ENCODE peak calls at places on chromosomes 4 and X, in seven cellular contexts. E is A549, J is SK-N-SH, B is K562, D is H1, S is HepG2, H is GM12878. F is an unnamed sample.

GRCh38 chrX:34778961-34779360 is 121.9 kb upstream of the TMEM47 start:
- DNase-seq in E (no peak), J (no peak), B (no peak), D (no peak), S (no peak), H (no peak), F (peak)

GRCh38 chr4:157018920-157019490 is 47.4 kb upstream of the PDGFC start:
- DNase-seq in E (no peak), J (no peak), B (no peak), D (no peak), S (no peak), H (no peak), F (no peak)

GRCh38 chrX:134529481-134529880 is 69.5 kb downstream of the HPRT1 start:
- DNase-seq in E (no peak), J (no peak), B (no peak), D (no peak), S (no peak), H (no peak), F (no peak)

GRCh38 chr4:183571350-183572076 is 66.7 kb downstream of the ING2 start:
- DNase-seq in E (peak), J (peak), B (no peak), D (no peak), S (peak), H (no peak), F (peak)

GRCh38 chrX:130082244-130083106 is 27.8 kb downstream of the ELF4 start:
- DNase-seq in E (no peak), J (no peak), B (peak), D (no peak), S (no peak), H (no peak), F (no peak)

GRCh38 chr4:11869471-11869870 is 440.8 kb upstream of the HS3ST1 start:
- DNase-seq in E (no peak), J (no peak), B (no peak), D (no peak), S (no peak), H (no peak), F (no peak)

GRCh38 chrX:68234171-68234910 is 199.0 kb downstream of the OPHN1 start:
- DNase-seq in E (no peak), J (no peak), B (no peak), D (no peak), S (no peak), H (no peak), F (no peak)

GRCh38 chr4:146029939-146030710 is 91.5 kb upstream of the ZNF827 start:
- DNase-seq in E (no peak), J (no peak), B (no peak), D (no peak), S (no peak), H (peak), F (no peak)

GRCh38 chr4:87150498-87151261 is 69.7 kb downstream of the KLHL8 start:
- DNase-seq in E (peak), J (peak), B (peak), D (no peak), S (peak), H (peak), F (peak)

GRCh38 chrX:119983494-119983893 is 39.9 kb upstream of the NKAP start:
- DNase-seq in E (no peak), J (no peak), B (no peak), D (no peak), S (no peak), H (no peak), F (no peak)

GRCh38 chr4:153535735-153536494 is 69.8 kb downstream of the TMEM131L start:
- DNase-seq in E (no peak), J (no peak), B (no peak), D (peak), S (no peak), H (no peak), F (peak)

DNA sequence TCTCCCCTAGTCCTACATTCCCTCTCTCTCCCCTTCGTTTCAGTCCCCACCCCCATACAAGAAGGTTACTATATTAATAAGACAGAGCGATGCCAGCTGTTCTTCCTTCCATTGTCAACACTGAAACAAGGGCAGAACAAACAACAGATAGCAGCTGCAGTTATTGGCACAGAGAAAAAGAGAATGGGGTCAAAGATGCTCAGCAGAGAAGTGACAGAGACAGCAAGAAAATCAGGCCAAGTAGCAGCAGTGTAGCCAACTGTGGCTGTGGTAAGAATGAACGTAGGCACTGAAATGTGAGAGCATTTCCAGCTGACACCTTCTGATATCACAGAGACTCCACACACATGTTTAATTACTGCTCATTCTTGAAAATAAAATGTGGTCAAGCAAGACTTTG is 641.8 kb downstream of the FSTL5 start:
- DNase-seq in E (no peak), J (no peak), B (no peak), D (no peak), S (no peak), H (no peak), F (no peak)
- TF ChIP-seq RFX5 in E (no peak), J (no peak), B (no peak), D (no peak), S (no peak), H (no peak), F (no peak)

DNA sequence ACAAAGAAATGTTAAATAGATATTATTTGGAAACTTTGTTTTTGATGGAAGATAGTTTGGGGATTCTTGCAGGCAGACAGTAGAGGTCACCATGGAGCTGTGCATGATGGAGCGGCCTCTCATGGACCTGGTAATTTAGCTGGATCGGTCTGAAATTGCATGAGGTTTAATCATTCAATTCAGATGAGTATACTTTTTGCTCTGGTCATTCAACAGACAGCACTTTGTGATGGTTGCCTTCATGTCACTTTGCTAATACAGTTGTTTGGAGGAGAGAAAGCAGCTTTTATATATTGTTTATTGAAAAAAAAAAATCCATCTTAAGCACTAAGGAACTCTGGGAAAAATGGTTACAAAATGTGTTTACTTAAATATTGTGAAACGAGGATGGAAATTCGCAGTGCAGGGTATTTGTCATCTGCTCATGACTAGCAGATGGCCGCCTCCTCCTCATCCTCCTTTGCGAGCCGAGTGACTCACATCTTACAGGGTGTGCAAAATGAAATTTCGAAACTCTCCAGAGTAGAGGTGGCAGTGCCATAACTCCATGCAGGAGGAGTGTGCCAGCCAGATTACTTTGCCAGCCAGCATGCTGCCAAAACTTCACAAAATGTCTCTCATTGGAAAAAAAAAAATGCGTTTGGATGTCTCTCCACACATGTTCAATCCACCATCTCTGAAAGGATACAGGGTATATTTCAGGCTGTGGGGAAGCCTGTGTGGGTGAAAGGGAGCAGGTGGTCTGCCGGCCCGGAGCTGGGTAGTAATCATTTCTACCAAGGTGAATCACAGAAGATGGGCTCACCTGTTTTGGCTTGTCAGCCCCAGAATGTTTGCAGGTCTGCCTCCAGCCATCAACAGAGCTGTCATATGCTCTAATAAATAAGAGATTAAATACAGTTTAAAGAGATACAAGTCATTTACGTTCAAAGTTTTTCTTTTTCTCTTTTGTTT is 314.9 kb upstream of the DIPK2B start:
- DNase-seq in E (peak), J (peak), B (no peak), D (no peak), S (peak), H (no peak), F (peak)
- TF ChIP-seq RFX5 in E (no peak), J (no peak), B (no peak), D (no peak), S (no peak), H (no peak), F (no peak)

GRCh38 chr4:158051401-158052235 is 121.2 kb downstream of the GASK1B start:
- DNase-seq in E (peak), J (no peak), B (no peak), D (no peak), S (no peak), H (no peak), F (peak)

GRCh38 chr4:158053801-158054200 is 119.0 kb downstream of the GASK1B start:
- DNase-seq in E (no peak), J (no peak), B (no peak), D (no peak), S (no peak), H (no peak), F (no peak)

GRCh38 chr4:158053086-158053485 is 119.7 kb downstream of the GASK1B start:
- DNase-seq in E (no peak), J (no peak), B (no peak), D (no peak), S (no peak), H (no peak), F (no peak)

GRCh38 chr4:158056689-158057245 is 116.1 kb downstream of the GASK1B start:
- DNase-seq in E (no peak), J (no peak), B (no peak), D (no peak), S (no peak), H (no peak), F (no peak)

DNA sequence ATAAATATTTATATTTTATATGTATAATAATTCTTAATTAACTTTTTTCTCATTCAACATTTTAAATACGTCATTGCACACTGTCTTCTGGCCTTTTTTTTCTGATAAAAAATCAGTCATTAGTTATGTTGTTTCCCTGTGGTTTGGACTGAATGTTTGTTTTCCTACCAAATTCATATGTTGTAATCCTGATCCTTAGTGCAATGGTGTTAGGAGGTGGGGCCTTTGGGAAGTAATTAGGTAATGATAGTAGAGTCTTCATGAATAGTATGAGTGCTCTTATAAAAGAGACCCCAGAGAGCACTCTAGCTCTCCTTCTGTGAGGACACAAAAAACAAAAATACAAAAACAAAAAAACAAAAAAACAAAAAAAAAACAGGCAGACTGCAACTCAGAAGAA is 117.2 kb downstream of the GASK1B start:
- DNase-seq in E (no peak), J (no peak), B (no peak), D (no peak), S (no peak), H (no peak), F (no peak)
- TF ChIP-seq RFX5 in E (no peak), J (no peak), B (no peak), D (no peak), S (no peak), H (no peak), F (no peak)

GRCh38 chrX:154519389-154519788 is 3.4 kb upstream of the FAM3A start:
- DNase-seq in E (no peak), J (no peak), B (no peak), D (no peak), S (no peak), H (no peak), F (no peak)

GRCh38 chrX:154513662-154514204 is 2.3 kb downstream of the FAM3A start:
- DNase-seq in E (no peak), J (no peak), B (no peak), D (no peak), S (no peak), H (no peak), F (no peak)

GRCh38 chrX:154515803-154516654 is at the start of gene FAM3A:
- DNase-seq in E (peak), J (peak), B (peak), D (no peak), S (peak), H (peak), F (peak)

GRCh38 chrX:154517101-154517781 is 1.2 kb upstream of the FAM3A start:
- DNase-seq in E (no peak), J (no peak), B (no peak), D (no peak), S (peak), H (no peak), F (no peak)

DNA sequence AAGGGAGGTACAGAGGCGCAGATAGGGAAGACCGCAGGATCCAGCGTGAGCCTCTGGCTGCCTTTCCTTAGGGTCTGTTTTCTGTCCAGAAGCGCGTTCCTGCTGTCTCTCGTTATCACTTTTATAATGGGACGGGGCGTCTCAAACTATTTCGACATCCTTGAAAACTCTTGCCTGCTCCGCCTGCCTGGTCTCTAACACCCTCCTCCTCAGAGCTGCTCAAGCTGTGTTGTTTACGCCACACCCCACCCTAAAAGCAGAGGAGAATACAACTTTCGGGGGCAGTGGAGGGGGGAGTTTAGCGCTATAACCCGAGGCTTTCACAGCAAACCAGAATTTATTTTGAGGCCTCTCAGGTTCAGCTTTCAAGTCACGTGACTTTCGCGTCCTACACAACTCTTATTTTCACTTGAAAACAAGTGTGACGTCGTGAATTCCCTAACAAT is 646 bp upstream of the FAM3A start:
- DNase-seq in E (no peak), J (no peak), B (no peak), D (no peak), S (no peak), H (no peak), F (peak)
- TF ChIP-seq RFX5 in E (no peak), J (no peak), B (no peak), D (no peak), S (no peak), H (peak), F (no peak)

GRCh38 chrX:47562615-47563243 is 1.7 kb downstream of the ARAF start:
- DNase-seq in E (peak), J (no peak), B (no peak), D (no peak), S (no peak), H (no peak), F (no peak)
- TF ChIP-seq RFX5 in E (no peak), J (no peak), B (no peak), D (no peak), S (no peak), H (no peak), F (no peak)

GRCh38 chr4:141913928-141914327 is 277.5 kb downstream of the IL15 start:
- DNase-seq in E (no peak), J (no peak), B (no peak), D (no peak), S (no peak), H (no peak), F (peak)
- TF ChIP-seq RFX5 in E (no peak), J (no peak), B (no peak), D (no peak), S (no peak), H (no peak), F (no peak)

GRCh38 chr4:107718351-107718965 is 1.6 kb downstream of the PAPSS1 start:
- DNase-seq in E (no peak), J (no peak), B (no peak), D (no peak), S (no peak), H (peak), F (no peak)
- TF ChIP-seq RFX5 in E (no peak), J (no peak), B (no peak), D (no peak), S (no peak), H (no peak), F (no peak)

F was measured in IMR-90.